ENCODE peak calls at places on chromosome 4, in eight cellular contexts. W, S, Z, N, X, A, E and P are unnamed samples.

GRCh38 chr4:52659016-52659721 is at the start of gene USP46:
- DNase-seq in W (peak), S (peak), Z (peak), N (peak), X (peak), A (peak), E (peak), P (peak)

GRCh38 chr4:139030614-139031235 is 15.1 kb downstream of the NOCT start:
- DNase-seq in W (peak), S (peak), Z (peak), N (peak), X (peak), A (peak), E (peak), P (peak)

GRCh38 chr4:3252831-3253641 is 4.1 kb downstream of the MSANTD1 start:
- DNase-seq in W (no peak), S (no peak), Z (no peak), N (no peak), X (no peak), A (no peak), E (no peak), P (no peak)

GRCh38 chr4:108031427-108032083 is 41.9 kb downstream of the HADH start:
- DNase-seq in W (no peak), S (no peak), Z (no peak), N (no peak), X (no peak), A (no peak), E (no peak), P (no peak)

GRCh38 chr4:101600287-101600686 is 190.2 kb upstream of the BANK1 start:
- DNase-seq in W (no peak), S (no peak), Z (no peak), N (no peak), X (no peak), A (peak), E (no peak), P (no peak)

GRCh38 chr4:123671633-123672404 is 275.2 kb downstream of the SPRY1 start:
- DNase-seq in W (no peak), S (peak), Z (no peak), N (no peak), X (no peak), A (no peak), E (no peak), P (no peak)

GRCh38 chr4:140135529-140136021 is 18.4 kb downstream of the MAML3 start:
- DNase-seq in W (no peak), S (no peak), Z (no peak), N (peak), X (no peak), A (no peak), E (no peak), P (no peak)

GRCh38 chr4:101274888-101275752 is 72.2 kb downstream of the PPP3CA start:
- DNase-seq in W (no peak), S (no peak), Z (no peak), N (no peak), X (no peak), A (peak), E (no peak), P (no peak)

GRCh38 chr4:139901516-139902327 is 236.1 kb downstream of the MGST2 start:
- DNase-seq in W (no peak), S (no peak), Z (no peak), N (no peak), X (no peak), A (peak), E (no peak), P (no peak)

GRCh38 chr4:23614284-23614892 is 275.5 kb downstream of the PPARGC1A start:
- DNase-seq in W (no peak), S (no peak), Z (no peak), N (no peak), X (peak), A (peak), E (no peak), P (peak)

GRCh38 chr4:129248621-129249020 is 152.7 kb downstream of the C4orf33 start:
- DNase-seq in W (no peak), S (no peak), Z (no peak), N (no peak), X (no peak), A (no peak), E (no peak), P (no peak)

GRCh38 chr4:101451086-101451485 is 103.8 kb upstream of the PPP3CA start:
- DNase-seq in W (no peak), S (no peak), Z (no peak), N (no peak), X (no peak), A (peak), E (no peak), P (no peak)

GRCh38 chr4:61511716-61512488 is 311.8 kb downstream of the ADGRL3 start:
- DNase-seq in W (no peak), S (no peak), Z (no peak), N (no peak), X (peak), A (peak), E (no peak), P (no peak)

GRCh38 chr4:16677545-16677944 is 220.9 kb downstream of the LDB2 start:
- DNase-seq in W (no peak), S (no peak), Z (no peak), N (no peak), X (no peak), A (peak), E (no peak), P (no peak)

GRCh38 chr4:153418581-153418980 is 47.6 kb upstream of the TMEM131L start:
- DNase-seq in W (no peak), S (no peak), Z (no peak), N (no peak), X (no peak), A (peak), E (no peak), P (no peak)

GRCh38 chr4:1610791-1611500 is 73.2 kb downstream of the FAM53A start:
- DNase-seq in W (no peak), S (no peak), Z (no peak), N (no peak), X (no peak), A (no peak), E (no peak), P (no peak)

GRCh38 chr4:143352052-143352451 is 15.4 kb downstream of the GAB1 start:
- DNase-seq in W (no peak), S (no peak), Z (no peak), N (no peak), X (no peak), A (no peak), E (no peak), P (peak)

GRCh38 chr4:16377887-16378286 is 151.6 kb upstream of the TAPT1 start:
- DNase-seq in W (no peak), S (no peak), Z (no peak), N (no peak), X (no peak), A (no peak), E (no peak), P (no peak)

GRCh38 chr4:77629885-77630284 is 24.3 kb downstream of the CXCL13 start:
- DNase-seq in W (no peak), S (peak), Z (no peak), N (no peak), X (no peak), A (no peak), E (no peak), P (no peak)

GRCh38 chr4:183469936-183470335 is 25.5 kb downstream of the CDKN2AIP start:
- DNase-seq in W (no peak), S (no peak), Z (no peak), N (no peak), X (no peak), A (peak), E (no peak), P (peak)